ENCODE peak calls at places on chromosome 14, in nine cellular contexts. K is left ventricle myocardium inferior, X is sigmoid colon, M is fibroblast of the aortic adventitia, Q is tibial nerve, B is Panc1, U is LNCaP clone FGC, G is heart right ventricle, L is astrocyte of the spinal cord. W is an unnamed sample.

GRCh38 chr14:31205681-31206535 is 1.7 kb downstream of the HECTD1 start:
- DNase-seq in K (no peak), X (no peak), M (peak; percentile 68), Q (no peak), B (no peak), U (peak; percentile 25), G (no peak), L (peak; percentile 72), W (peak; percentile 49)

GRCh38 chr14:85558505-85558904 is 28.6 kb downstream of the FLRT2 start:
- DNase-seq in K (no peak), X (no peak), M (no peak), Q (no peak), B (no peak), U (no peak), G (no peak), L (no peak), W (no peak)

GRCh38 chr14:105092912-105093425 is 27.7 kb upstream of the GPR132 start:
- DNase-seq in K (peak; percentile 72), X (peak; percentile 82), M (peak; percentile 42), Q (no peak), B (no peak), U (no peak), G (peak; percentile 79), L (peak; percentile 39), W (no peak)

GRCh38 chr14:90965765-90966164 is 94.7 kb downstream of the RPS6KA5 start:
- DNase-seq in K (no peak), X (no peak), M (no peak), Q (no peak), B (no peak), U (no peak), G (no peak), L (no peak), W (no peak)

GRCh38 chr14:33406766-33407165 is 468.1 kb downstream of the NPAS3 start:
- DNase-seq in K (no peak), X (no peak), M (no peak), Q (no peak), B (no peak), U (no peak), G (no peak), L (no peak), W (no peak)

GRCh38 chr14:104374718-104375080 is 204.9 kb upstream of the C14orf180 start:
- DNase-seq in K (no peak), X (no peak), M (no peak), Q (no peak), B (no peak), U (no peak), G (no peak), L (no peak), W (no peak)

GRCh38 chr14:76863724-76864407 is 37.7 kb downstream of the LRRC74A start:
- DNase-seq in K (peak; percentile 64), X (peak; percentile 78), M (no peak), Q (no peak), B (no peak), U (no peak), G (peak; percentile 48), L (no peak), W (peak; percentile 88)

GRCh38 chr14:56805201-56805991 is 4.9 kb downstream of the OTX2 start:
- DNase-seq in K (no peak), X (no peak), M (no peak), Q (no peak), B (no peak), U (no peak), G (no peak), L (no peak), W (no peak)

GRCh38 chr14:31926123-31926522 is 151.0 kb upstream of the ARHGAP5 start:
- DNase-seq in K (no peak), X (no peak), M (peak; percentile 55), Q (no peak), B (no peak), U (no peak), G (no peak), L (peak; percentile 46), W (peak; percentile 41)

GRCh38 chr14:105853089-105853906 is 326.9 kb downstream of the TMEM121 start:
- DNase-seq in K (no peak), X (no peak), M (no peak), Q (no peak), B (no peak), U (no peak), G (no peak), L (no peak), W (peak; percentile 61)

GRCh38 chr14:69713976-69714716 is 52.8 kb upstream of the SRSF5 start:
- DNase-seq in K (no peak), X (no peak), M (no peak), Q (no peak), B (no peak), U (peak; percentile 95), G (no peak), L (no peak), W (no peak)

GRCh38 chr14:19878029-19878642 is 3.2 kb downstream of the OR4K2 start:
- DNase-seq in K (no peak), X (no peak), M (peak; percentile 0), Q (no peak), B (no peak), U (no peak), G (no peak), L (no peak), W (peak; percentile 7)

GRCh38 chr14:96181188-96181762 is 23.4 kb upstream of the BDKRB2 start:
- DNase-seq in K (no peak), X (no peak), M (no peak), Q (no peak), B (no peak), U (no peak), G (no peak), L (no peak), W (no peak)

GRCh38 chr14:38544766-38545165 is 288.9 kb upstream of the CLEC14A start:
- DNase-seq in K (no peak), X (no peak), M (no peak), Q (no peak), B (no peak), U (no peak), G (no peak), L (no peak), W (no peak)

GRCh38 chr14:28626780-28627179 is 139.8 kb upstream of the FOXG1 start:
- DNase-seq in K (no peak), X (no peak), M (no peak), Q (no peak), B (no peak), U (no peak), G (no peak), L (no peak), W (no peak)

GRCh38 chr14:28630100-28630499 is 136.5 kb upstream of the FOXG1 start:
- DNase-seq in K (no peak), X (no peak), M (no peak), Q (no peak), B (no peak), U (no peak), G (no peak), L (no peak), W (no peak)

GRCh38 chr14:28635387-28635786 is 131.2 kb upstream of the FOXG1 start:
- DNase-seq in K (no peak), X (no peak), M (peak; percentile 71), Q (no peak), B (no peak), U (peak; percentile 0), G (no peak), L (peak; percentile 72), W (peak; percentile 37)

DNA sequence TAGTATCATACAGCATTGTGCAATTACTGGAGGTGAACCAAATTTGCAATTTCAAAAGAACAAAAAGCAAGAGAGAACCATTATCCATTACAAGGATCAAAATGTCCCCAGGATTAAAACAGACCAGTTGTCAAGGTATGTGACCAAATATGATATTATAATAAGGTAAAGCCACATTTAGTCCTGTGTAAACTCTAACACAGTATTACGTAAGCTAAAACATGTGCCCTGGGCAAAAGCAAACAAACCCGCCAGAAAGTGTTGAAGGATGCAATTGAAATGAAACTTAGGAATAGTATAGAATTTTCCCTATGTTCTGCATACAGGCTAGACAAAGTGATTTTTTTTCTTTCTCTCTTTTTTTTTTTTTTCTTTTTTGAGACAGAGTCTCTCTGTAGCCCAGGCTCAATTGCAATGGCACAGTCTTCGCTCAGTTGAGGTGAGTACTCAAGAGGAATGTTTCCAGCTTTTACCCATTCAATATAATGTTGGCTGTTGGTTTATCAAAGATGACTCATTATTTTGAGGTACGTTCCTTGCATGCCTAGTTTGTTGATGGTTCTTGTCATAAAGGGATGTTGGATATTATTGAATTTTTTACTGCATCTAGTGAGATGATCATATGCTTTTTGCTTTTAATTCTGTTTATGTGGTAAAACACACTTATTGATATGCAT is 137.1 kb upstream of the FOXG1 start:
- DNase-seq in K (no peak), X (no peak), M (no peak), Q (no peak), B (no peak), U (no peak), G (no peak), L (no peak), W (no peak)
- H3K4me3 ChIP-seq in K (no peak overlapping the region), X (no peak overlapping the region), M (no peak overlapping the region), Q (no peak overlapping the region), B (no peak overlapping the region), U (no peak overlapping the region), G (no peak overlapping the region), L (no peak overlapping the region), W (no peak overlapping the region)

GRCh38 chr14:103057372-103058208 is at the start of gene CDC42BPB:
- DNase-seq in K (peak; percentile 89), X (peak; percentile 94), M (peak; percentile 85), Q (peak; percentile 73), B (no peak), U (peak; percentile 54), G (peak; percentile 91), L (peak; percentile 89), W (peak; percentile 84)
- H3K4me3 ChIP-seq in K (peak within 1 kb of the TSS; percentile 100), X (peak within 1 kb of the TSS; percentile 76), M (peak within 1 kb of the TSS; percentile 96), Q (peak within 1 kb of the TSS; percentile 99), B (peak within 1 kb of the TSS; percentile 79), U (peak within 1 kb of the TSS; percentile 94), G (peak within 1 kb of the TSS; percentile 99), L (peak within 1 kb of the TSS; percentile 71), W (peak within 1 kb of the TSS; percentile 64)

DNA sequence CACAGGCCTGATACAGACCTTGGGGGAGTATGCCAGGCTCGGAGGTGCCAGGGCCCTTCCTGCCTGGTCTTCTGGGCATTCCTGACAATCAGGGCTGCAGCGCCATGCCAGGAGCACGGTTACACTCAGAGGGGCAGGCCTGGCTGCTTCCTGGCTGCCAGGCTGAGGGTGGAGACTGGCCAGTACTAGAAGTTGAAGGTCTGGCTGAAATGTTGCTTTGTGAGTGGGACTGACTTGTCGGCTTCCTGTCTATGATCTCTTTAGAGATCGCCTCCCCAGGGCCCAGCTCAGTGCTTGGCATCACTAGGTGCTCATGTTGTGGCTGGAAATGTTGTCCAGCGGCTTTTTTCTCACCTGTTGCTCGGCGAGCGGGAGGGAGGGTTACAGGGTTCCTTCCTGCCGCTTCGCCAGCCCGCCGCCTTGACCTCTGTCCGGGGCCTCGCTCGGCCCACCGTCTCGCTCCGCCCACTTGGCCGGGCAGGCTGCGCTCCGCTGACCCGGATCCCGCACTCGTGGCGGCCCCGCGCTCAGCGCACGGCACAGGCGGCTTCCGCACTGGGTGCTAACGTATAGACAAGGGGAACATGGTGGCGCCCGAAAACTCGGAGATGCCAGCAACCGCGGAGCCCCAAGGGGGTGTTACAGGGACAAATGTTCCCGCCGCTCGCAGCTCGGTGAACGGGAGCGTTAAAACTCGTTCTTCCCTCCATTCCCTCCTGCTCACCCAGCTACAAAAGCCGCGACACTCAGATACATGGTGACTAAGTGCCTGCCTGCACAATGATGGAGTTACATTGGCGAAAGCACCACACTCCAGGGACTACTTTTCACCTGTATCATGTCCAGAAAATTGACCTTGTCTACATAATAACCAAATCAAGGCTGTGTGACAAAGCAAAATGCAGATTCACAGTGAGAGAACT is 32.7 kb downstream of the PAPLN start:
- DNase-seq in K (peak; percentile 64), X (peak; percentile 68), M (peak; percentile 35), Q (no peak), B (no peak), U (no peak), G (peak; percentile 67), L (peak; percentile 35), W (no peak)
- H3K4me3 ChIP-seq in K (peak overlapping the region; percentile 66), X (peak overlapping the region; percentile 12), M (peak overlapping the region; percentile 41), Q (peak overlapping the region; percentile 23), B (no peak overlapping the region), U (no peak overlapping the region), G (peak overlapping the region; percentile 56), L (peak overlapping the region; percentile 20), W (no peak overlapping the region)

GRCh38 chr14:75525969-75526368 is 3.7 kb downstream of the BATF start:
- DNase-seq in K (no peak), X (no peak), M (no peak), Q (no peak), B (no peak), U (no peak), G (no peak), L (no peak), W (no peak)
- H3K4me3 ChIP-seq in K (no peak overlapping the region), X (no peak overlapping the region), M (no peak overlapping the region), Q (no peak overlapping the region), B (no peak overlapping the region), U (no peak overlapping the region), G (no peak overlapping the region), L (no peak overlapping the region), W (no peak overlapping the region)

W was measured in NB4.